ENCODE peak calls at places on chromosome 18, in five cellular contexts. Z is PC-3, I is MM.1S, N is GM23248, O is SK-N-SH. E is an unnamed sample.

GRCh38 chr18:12006488-12006840 is 25.2 kb downstream of the IMPA2 start:
- DNase-seq in Z (no peak), I (no peak), N (no peak), O (no peak), E (no peak)

GRCh38 chr18:63881851-63882250 is 5.7 kb upstream of the SERPINB2 start:
- DNase-seq in Z (peak; percentile 62), I (no peak), N (peak; percentile 70), O (no peak), E (no peak)

GRCh38 chr18:189254-189653 is 30.9 kb downstream of the USP14 start:
- DNase-seq in Z (no peak), I (no peak), N (no peak), O (no peak), E (no peak)

GRCh38 chr18:72830109-72830508 is 37.7 kb downstream of the NETO1 start:
- DNase-seq in Z (peak; percentile 30), I (peak; percentile 18), N (peak; percentile 3), O (no peak), E (peak; percentile 79)

GRCh38 chr18:79523221-79523737 is 127.5 kb downstream of the NFATC1 start:
- DNase-seq in Z (no peak), I (no peak), N (no peak), O (no peak), E (no peak)

GRCh38 chr18:49565656-49566055 is 3.8 kb downstream of the LIPG start:
- DNase-seq in Z (no peak), I (no peak), N (peak; percentile 65), O (peak; percentile 65), E (peak; percentile 63)

GRCh38 chr18:63155169-63155852 is 164.3 kb downstream of the BCL2 start:
- DNase-seq in Z (peak; percentile 55), I (peak; percentile 90), N (no peak), O (peak; percentile 45), E (peak; percentile 72)

GRCh38 chr18:34867520-34867919 is 157.4 kb downstream of the DTNA start:
- DNase-seq in Z (no peak), I (no peak), N (peak; percentile 1), O (peak; percentile 57), E (peak; percentile 61)

GRCh38 chr18:79582978-79583377 is 96.6 kb upstream of the CTDP1 start:
- DNase-seq in Z (no peak), I (no peak), N (no peak), O (no peak), E (no peak)

GRCh38 chr18:61955644-61956043 is 62.8 kb upstream of the RNF152 start:
- DNase-seq in Z (no peak), I (peak; percentile 21), N (no peak), O (no peak), E (no peak)

GRCh38 chr18:51668632-51669031 is 471.2 kb upstream of the MEX3C start:
- DNase-seq in Z (no peak), I (peak; percentile 10), N (no peak), O (no peak), E (peak; percentile 48)

GRCh38 chr18:76687271-76688006 is 134.9 kb upstream of the ZNF236 start:
- DNase-seq in Z (no peak), I (no peak), N (peak; percentile 37), O (no peak), E (no peak)

GRCh38 chr18:78776706-78777105 is 202.9 kb upstream of the SALL3 start:
- DNase-seq in Z (no peak), I (no peak), N (no peak), O (no peak), E (no peak)

GRCh38 chr18:79904357-79905147 is 46.9 kb downstream of the SLC66A2 start:
- DNase-seq in Z (no peak), I (no peak), N (no peak), O (peak; percentile 23), E (no peak)

GRCh38 chr18:13661051-13661778 is 65.1 kb downstream of the FAM210A start:
- DNase-seq in Z (no peak), I (no peak), N (no peak), O (no peak), E (no peak)

GRCh38 chr18:77127769-77128671 is 4.6 kb downstream of the MBP start:
- DNase-seq in Z (peak; percentile 98), I (no peak), N (peak; percentile 94), O (no peak), E (no peak)

GRCh38 chr18:46174317-46175039 is 70.3 kb downstream of the HAUS1 start:
- DNase-seq in Z (no peak), I (peak; percentile 54), N (peak; percentile 78), O (peak; percentile 70), E (peak; percentile 79)

GRCh38 chr18:34491719-34492118 is 218.4 kb upstream of the DTNA start:
- DNase-seq in Z (no peak), I (no peak), N (no peak), O (no peak), E (no peak)

GRCh38 chr18:75811156-75811555 is 383.7 kb upstream of the SMIM21 start:
- DNase-seq in Z (no peak), I (peak; percentile 48), N (no peak), O (no peak), E (no peak)

GRCh38 chr18:56662902-56663301 is 11.7 kb downstream of the WDR7 start:
- DNase-seq in Z (no peak), I (no peak), N (no peak), O (no peak), E (no peak)

GRCh38 chr18:56515522-56515921 is 122.9 kb downstream of the TXNL1 start:
- DNase-seq in Z (no peak), I (no peak), N (no peak), O (no peak), E (no peak)

GRCh38 chr18:66872277-66872676 is 268.4 kb upstream of the CDH19 start:
- DNase-seq in Z (peak; percentile 40), I (peak; percentile 15), N (no peak), O (peak; percentile 36), E (no peak)

GRCh38 chr18:44737623-44738022 is 56.9 kb downstream of the SETBP1 start:
- DNase-seq in Z (no peak), I (no peak), N (no peak), O (no peak), E (no peak)

GRCh38 chr18:34729264-34729663 is 19.2 kb downstream of the DTNA start:
- DNase-seq in Z (peak; percentile 29), I (no peak), N (peak; percentile 55), O (peak; percentile 19), E (peak; percentile 70)

GRCh38 chr18:74896390-74896991 is 298.8 kb downstream of the ZNF407 start:
- DNase-seq in Z (peak; percentile 73), I (peak; percentile 71), N (peak; percentile 13), O (peak; percentile 20), E (peak; percentile 66)

DNA sequence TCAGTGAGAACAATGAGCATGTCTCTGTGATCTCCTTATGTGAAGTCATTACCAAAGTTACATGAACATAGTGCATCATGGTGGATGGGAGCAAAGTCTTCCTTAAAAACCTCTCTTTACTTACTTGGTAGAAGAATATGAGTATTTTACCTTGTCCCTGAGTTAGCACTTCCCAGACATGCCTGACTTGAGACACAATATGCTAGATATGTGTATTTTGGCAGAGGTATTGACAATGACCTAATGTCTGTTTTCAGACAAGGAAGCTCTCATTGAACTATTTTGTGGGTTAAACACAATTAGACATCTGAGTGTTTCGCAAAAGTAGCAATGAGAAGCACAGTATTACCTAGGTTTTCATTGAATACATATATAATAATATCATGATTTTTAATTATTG is 99.1 kb upstream of the MC4R start:
- DNase-seq in Z (peak; percentile 2), I (no peak), N (peak; percentile 54), O (no peak), E (no peak)
- TF ChIP-seq EZH2phosphoT487 in Z (no peak), I (no peak), N (no peak), O (no peak), E (no peak)

DNA sequence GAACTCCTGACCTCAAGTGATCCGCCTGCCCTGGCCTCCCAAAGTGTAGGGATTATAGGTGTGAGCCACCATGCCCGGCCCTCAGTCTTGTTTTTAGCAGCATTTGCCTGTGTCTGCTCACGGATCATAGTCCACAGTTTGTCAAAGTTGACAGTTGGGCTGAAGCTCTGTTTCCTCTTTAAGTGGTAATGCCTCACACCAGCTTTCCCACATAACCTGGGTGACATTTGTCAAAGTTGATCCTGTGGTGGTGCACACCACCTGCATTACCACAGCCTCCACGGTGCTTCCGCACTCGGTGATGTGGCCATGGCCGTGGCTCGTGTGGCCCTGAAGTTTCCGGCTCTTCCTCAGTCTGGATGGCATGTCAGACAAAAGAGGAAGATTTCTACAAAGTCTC is 27.1 kb downstream of the RAB31 start:
- DNase-seq in Z (no peak), I (no peak), N (no peak), O (no peak), E (no peak)
- H3F3A ChIP-seq in Z (no peaks in the 10 kb centered on the region), I (no peaks in the 10 kb centered on the region), N (peaks cover 34% of the 10 kb centered on the region), O (peaks cover 7% of the 10 kb centered on the region), E (no peaks in the 10 kb centered on the region)

GRCh38 chr18:48410095-48410920 is 1.1 kb upstream of the ZBTB7C start:
- DNase-seq in Z (peak; percentile 67), I (peak; percentile 91), N (peak; percentile 94), O (peak; percentile 96), E (peak; percentile 95)

GRCh38 chr18:48408111-48408726 is 964 bp downstream of the ZBTB7C start:
- DNase-seq in Z (no peak), I (no peak), N (no peak), O (peak; percentile 37), E (peak; percentile 33)

GRCh38 chr18:48407358-48407757 is 1.8 kb downstream of the ZBTB7C start:
- DNase-seq in Z (no peak), I (no peak), N (no peak), O (no peak), E (no peak)

GRCh38 chr18:48409591-48410094 is 460 bp upstream of the ZBTB7C start:
- DNase-seq in Z (no peak), I (no peak), N (peak; percentile 40), O (peak; percentile 71), E (no peak)

DNA sequence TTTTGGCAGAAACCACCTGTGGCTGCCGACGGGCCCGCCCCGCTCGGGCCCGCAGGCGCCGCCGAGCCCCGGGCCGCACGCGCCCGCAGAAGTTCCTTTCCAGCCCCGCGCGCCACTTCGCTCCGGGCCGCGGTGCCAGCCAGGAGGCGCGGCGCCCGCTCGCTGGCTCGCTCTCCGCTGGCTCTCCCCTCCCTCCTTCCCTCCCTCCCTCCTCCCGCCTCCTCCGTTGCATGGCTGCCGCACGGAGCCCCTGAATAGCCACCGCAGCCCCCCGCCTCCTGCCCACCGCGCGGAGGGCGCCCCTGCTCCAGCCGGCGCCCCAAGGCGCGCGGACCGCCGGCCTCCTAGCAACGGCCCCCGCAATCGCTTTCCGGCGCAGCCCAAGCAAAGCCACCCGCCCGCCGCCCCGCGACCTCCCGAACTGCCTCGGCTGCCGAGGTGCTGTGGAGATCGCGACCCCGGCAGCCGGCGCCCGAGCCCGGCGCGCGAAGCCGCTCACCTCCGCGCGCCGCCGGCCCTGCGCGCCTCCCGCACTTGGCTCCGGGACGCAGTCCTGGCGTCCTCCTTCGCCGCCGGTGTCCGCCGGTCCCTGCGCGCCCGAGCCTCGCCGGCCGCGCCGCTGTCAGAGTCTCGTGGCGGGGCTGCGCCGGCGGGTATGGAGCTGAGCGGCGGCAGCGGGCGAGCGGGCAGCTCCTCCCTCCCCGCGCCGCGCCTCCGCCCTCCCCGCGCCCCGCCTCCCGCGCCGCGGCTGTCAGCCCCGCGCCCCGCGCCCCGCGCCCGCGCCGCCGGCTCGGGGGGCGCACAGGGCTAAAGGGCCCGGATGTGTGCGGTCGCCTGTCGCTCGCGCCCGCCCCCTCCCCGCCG is at the start of gene ZBTB7C:
- DNase-seq in Z (no peak), I (peak; percentile 39), N (peak; percentile 61), O (peak; percentile 83), E (peak; percentile 86)
- H3K9ac ChIP-seq in Z (no peak within 1 kb of the TSS), I (no peak within 1 kb of the TSS), N (no peak within 1 kb of the TSS), O (no peak within 1 kb of the TSS), E (no peak within 1 kb of the TSS)

DNA sequence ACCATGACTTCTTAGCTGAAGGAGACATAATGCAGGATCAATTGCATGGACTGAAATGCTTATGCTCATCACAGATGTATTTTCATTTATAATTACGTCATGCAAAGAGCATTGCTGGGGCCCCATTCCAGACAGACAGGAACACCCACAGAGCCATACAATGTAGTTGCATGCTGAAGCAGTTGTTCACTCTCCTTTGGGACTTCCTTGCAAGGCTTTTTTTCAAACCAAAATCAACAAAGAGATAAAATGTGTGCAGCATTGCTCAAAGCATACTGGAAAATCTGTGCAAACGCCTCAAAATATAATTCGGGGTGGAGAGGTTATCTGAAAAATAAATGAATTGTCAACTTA is 463.2 kb downstream of the CDH2 start:
- DNase-seq in Z (no peak), I (no peak), N (peak; percentile 84), O (no peak), E (peak; percentile 53)
- TF ChIP-seq EZH2phosphoT487 in Z (no peak), I (no peak), N (peak; percentile 22), O (no peak), E (no peak)

E was measured in neural progenitor cell.